ENCODE peak calls at places on chromosomes 4 and X, in ten cellular contexts. F is psoas muscle; U is cardiac muscle cell; P is SK-N-SH; H is tibial artery; I is PC-3; X is Peyer's patch; E is pancreas; L is osteoblast; N is CD8-positive, alpha-beta T cell. C is an unnamed sample. For H3K27me3, the result is how much of the 10 kb centered on the place peaks cover.

GRCh38 chrX:39688576-39689373 is 409.0 kb downstream of the BCOR start:
- DNase-seq in F (peak), U (peak), P (peak), H (peak), I (peak), X (peak), E (peak), L (peak), N (no peak), C (peak)

GRCh38 chr4:88390128-88390527 is 11.5 kb downstream of the HERC6 start:
- DNase-seq in F (no peak), U (no peak), P (no peak), H (no peak), I (no peak), X (no peak), E (no peak), L (no peak), N (no peak), C (no peak)

GRCh38 chr4:173446416-173446815 is 47.5 kb upstream of the SCRG1 start:
- DNase-seq in F (no peak), U (no peak), P (no peak), H (no peak), I (no peak), X (no peak), E (no peak), L (no peak), N (no peak), C (no peak)

GRCh38 chr4:73620115-73620792 is at the start of gene RASSF6:
- DNase-seq in F (no peak), U (no peak), P (no peak), H (no peak), I (peak), X (peak), E (peak), L (no peak), N (no peak), C (peak)

GRCh38 chr4:8906991-8907595 is 35.5 kb upstream of the HMX1 start:
- DNase-seq in F (no peak), U (no peak), P (peak), H (peak), I (no peak), X (peak), E (no peak), L (peak), N (no peak), C (peak)

GRCh38 chr4:48085821-48086602 is 48.0 kb downstream of the TXK start:
- DNase-seq in F (no peak), U (no peak), P (no peak), H (no peak), I (no peak), X (no peak), E (no peak), L (no peak), N (no peak), C (no peak)

GRCh38 chr4:17721496-17722360 is 59.7 kb downstream of the FAM184B start:
- DNase-seq in F (no peak), U (peak), P (no peak), H (no peak), I (peak), X (no peak), E (no peak), L (peak), N (no peak), C (no peak)

GRCh38 chr4:94811653-94812052 is 53.9 kb downstream of the BMPR1B start:
- DNase-seq in F (no peak), U (no peak), P (no peak), H (no peak), I (no peak), X (no peak), E (no peak), L (no peak), N (no peak), C (no peak)

GRCh38 chr4:112702892-112703291 is 65.9 kb downstream of the LARP7 start:
- DNase-seq in F (no peak), U (no peak), P (no peak), H (no peak), I (no peak), X (no peak), E (no peak), L (no peak), N (no peak), C (no peak)

GRCh38 chr4:76232681-76233080 is 18.8 kb upstream of the FAM47E start:
- DNase-seq in F (no peak), U (no peak), P (no peak), H (no peak), I (no peak), X (no peak), E (no peak), L (no peak), N (no peak), C (no peak)

GRCh38 chr4:169795585-169795984 is 37.8 kb upstream of the HPF1 start:
- DNase-seq in F (no peak), U (no peak), P (no peak), H (no peak), I (peak), X (no peak), E (no peak), L (no peak), N (no peak), C (no peak)
- H3K27me3 ChIP-seq in F (under half), U (under half), P (under half), H (under half), I (under half), X (under half), E (under half), L (under half), N (under half), C (under half)

GRCh38 chr4:7208509-7209451 is 16.4 kb downstream of the SORCS2 start:
- DNase-seq in F (no peak), U (no peak), P (no peak), H (no peak), I (no peak), X (no peak), E (no peak), L (no peak), N (no peak), C (no peak)

GRCh38 chr4:7209699-7210098 is 17.4 kb downstream of the SORCS2 start:
- DNase-seq in F (no peak), U (peak), P (no peak), H (no peak), I (peak), X (no peak), E (no peak), L (no peak), N (no peak), C (peak)

GRCh38 chr4:7206385-7206784 is 14.0 kb downstream of the SORCS2 start:
- DNase-seq in F (no peak), U (peak), P (no peak), H (peak), I (peak), X (no peak), E (no peak), L (peak), N (no peak), C (peak)

GRCh38 chr4:7206856-7207567 is 14.7 kb downstream of the SORCS2 start:
- DNase-seq in F (peak), U (peak), P (peak), H (peak), I (peak), X (no peak), E (peak), L (peak), N (no peak), C (peak)

DNA sequence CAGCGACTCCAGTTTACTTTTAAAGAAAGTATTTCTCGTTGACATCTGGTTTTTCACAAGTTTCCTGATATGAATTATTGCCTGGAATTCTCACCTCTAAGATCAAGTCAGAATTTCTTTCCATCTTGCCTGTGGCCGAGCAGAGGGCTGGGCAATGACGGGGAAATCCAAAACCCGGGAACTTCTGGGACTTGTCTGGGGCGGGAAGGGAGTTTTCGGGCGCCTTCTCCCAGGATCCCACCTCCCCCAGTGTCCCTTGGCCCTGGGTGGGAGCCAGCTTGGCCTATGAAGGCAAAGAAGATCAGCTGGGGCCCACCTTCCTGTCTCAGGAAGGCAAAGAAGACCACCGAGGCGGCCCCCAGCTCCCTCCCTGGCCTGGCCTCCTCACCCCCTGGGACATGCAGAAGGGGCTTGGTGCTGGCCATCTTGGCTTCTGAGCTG is 15.5 kb downstream of the SORCS2 start:
- DNase-seq in F (no peak), U (peak), P (no peak), H (no peak), I (no peak), X (no peak), E (no peak), L (no peak), N (no peak), C (no peak)
- H3K27ac ChIP-seq in F (no peak), U (no peak), P (peak), H (peak), I (peak), X (no peak), E (no peak), L (peak), N (no peak), C (no peak)

DNA sequence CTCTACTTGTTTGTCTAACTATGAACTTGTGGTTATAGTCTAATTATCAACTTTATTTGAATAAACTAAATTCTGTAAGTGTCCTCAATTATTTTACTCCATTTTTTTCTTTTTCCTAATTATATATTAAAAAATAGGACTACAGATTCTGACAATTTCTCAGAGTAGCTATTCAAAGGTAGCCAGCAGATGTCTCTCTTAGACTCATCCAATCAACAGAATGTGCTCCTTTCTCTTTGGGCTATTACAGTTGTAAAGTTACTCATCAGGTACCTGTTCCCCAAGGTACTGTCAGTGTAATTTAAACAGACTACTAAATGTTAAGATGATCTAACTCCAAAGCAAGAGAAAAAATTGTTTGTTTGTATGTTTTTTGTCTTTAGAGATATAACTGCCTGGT is 248.6 kb downstream of the PCDH18 start:
- DNase-seq in F (no peak), U (peak), P (peak), H (no peak), I (peak), X (no peak), E (no peak), L (no peak), N (no peak), C (no peak)
- TF ChIP-seq CTCF in F (no peak), U (peak), P (peak), H (peak), I (peak), X (no peak), E (no peak), L (peak), N (no peak), C (no peak)

GRCh38 chrX:106932960-106933537 is 12.8 kb downstream of the CLDN2 start:
- DNase-seq in F (no peak), U (peak), P (no peak), H (no peak), I (no peak), X (peak), E (no peak), L (peak), N (no peak), C (no peak)
- H3K27me3 ChIP-seq in F (under half), U (under half), P (under half), H (under half), I (under half), X (under half), E (under half), L (under half), N (under half), C (under half)

GRCh38 chr4:184470785-184471110 is 3.6 kb downstream of the IRF2 start:
- DNase-seq in F (no peak), U (no peak), P (no peak), H (no peak), I (no peak), X (no peak), E (no peak), L (no peak), N (no peak), C (no peak)
- H3K27ac ChIP-seq in F (peak), U (no peak), P (peak), H (no peak), I (no peak), X (peak), E (no peak), L (no peak), N (no peak), C (no peak)

GRCh38 chr4:14143892-14144291 is 516.4 kb upstream of the BOD1L1 start:
- DNase-seq in F (no peak), U (no peak), P (no peak), H (no peak), I (peak), X (no peak), E (no peak), L (no peak), N (no peak), C (no peak)
- TF ChIP-seq CTCF in F (no peak), U (peak), P (peak), H (no peak), I (peak), X (no peak), E (no peak), L (no peak), N (no peak), C (no peak)

GRCh38 chr4:3775011-3775410 is 8.8 kb downstream of the ADRA2C start:
- DNase-seq in F (no peak), U (no peak), P (no peak), H (no peak), I (no peak), X (no peak), E (no peak), L (no peak), N (no peak), C (no peak)
- H3K27me3 ChIP-seq in F (under half), U (under half), P (under half), H (under half), I (under half), X (under half), E (under half), L (under half), N (under half), C (under half)

GRCh38 chr4:5940470-5941203 is 47.8 kb upstream of the CRMP1 start:
- DNase-seq in F (no peak), U (peak), P (no peak), H (no peak), I (peak), X (no peak), E (no peak), L (no peak), N (no peak), C (no peak)
- H3K27ac ChIP-seq in F (no peak), U (no peak), P (no peak), H (no peak), I (no peak), X (no peak), E (no peak), L (no peak), N (no peak), C (no peak)

GRCh38 chrX:16278927-16279326 is 111.6 kb downstream of the MAGEB17 start:
- DNase-seq in F (no peak), U (no peak), P (no peak), H (no peak), I (no peak), X (no peak), E (no peak), L (no peak), N (no peak), C (no peak)
- TF ChIP-seq CTCF in F (no peak), U (no peak), P (peak), H (no peak), I (no peak), X (no peak), E (no peak), L (no peak), N (no peak), C (no peak)

GRCh38 chrX:17846045-17846444 is 15.1 kb downstream of the RAI2 start:
- DNase-seq in F (no peak), U (no peak), P (no peak), H (no peak), I (peak), X (no peak), E (no peak), L (no peak), N (no peak), C (no peak)
- H3K27me3 ChIP-seq in F (under half), U (under half), P (under half), H (under half), I (under half), X (under half), E (under half), L (under half), N (under half), C (under half)

C was measured in right lobe of liver.